ENCODE peak calls at places on chromosomes 11 and 22, in ten cellular contexts. B, H, A, K, W, Z, T, C, Y and R are unnamed samples. For H3K4me1 and H3K9me3, the result is how much of the 10 kb centered on the place peaks cover.

GRCh38 chr11:66367561-66368312 is 3.8 kb downstream of the SLC29A2 start:
- DNase-seq in B (no peak), H (no peak), A (no peak), K (no peak), W (peak), Z (no peak), T (no peak), C (no peak), Y (no peak), R (no peak)

GRCh38 chr22:43047605-43048004 is 32.7 kb upstream of the PACSIN2 start:
- DNase-seq in B (no peak), H (no peak), A (no peak), K (no peak), W (no peak), Z (no peak), T (no peak), C (no peak), Y (no peak), R (no peak)

GRCh38 chr11:99548264-99548663 is 527.5 kb downstream of the CNTN5 start:
- DNase-seq in B (no peak), H (no peak), A (no peak), K (no peak), W (no peak), Z (no peak), T (no peak), C (no peak), Y (no peak), R (no peak)

GRCh38 chr11:134024420-134025085 is 44.3 kb upstream of the JAM3 start:
- DNase-seq in B (no peak), H (no peak), A (no peak), K (no peak), W (peak), Z (no peak), T (no peak), C (no peak), Y (no peak), R (no peak)

GRCh38 chr11:20055312-20055711 is 105.0 kb downstream of the DBX1 start:
- DNase-seq in B (no peak), H (no peak), A (no peak), K (no peak), W (no peak), Z (no peak), T (no peak), C (no peak), Y (no peak), R (no peak)

GRCh38 chr22:29916007-29916544 is 33.1 kb downstream of the MTMR3 start:
- DNase-seq in B (no peak), H (no peak), A (no peak), K (no peak), W (no peak), Z (no peak), T (no peak), C (no peak), Y (no peak), R (no peak)

GRCh38 chr11:21888814-21889213 is 304.1 kb upstream of the ANO5 start:
- DNase-seq in B (no peak), H (no peak), A (no peak), K (no peak), W (no peak), Z (no peak), T (no peak), C (no peak), Y (peak), R (no peak)

GRCh38 chr11:79092791-79093313 is 348.0 kb downstream of the TENM4 start:
- DNase-seq in B (peak), H (no peak), A (no peak), K (peak), W (peak), Z (no peak), T (no peak), C (no peak), Y (peak), R (peak)

GRCh38 chr22:39530136-39530535 is 2.4 kb downstream of the RPS19BP1 start:
- DNase-seq in B (no peak), H (no peak), A (no peak), K (no peak), W (peak), Z (no peak), T (no peak), C (no peak), Y (no peak), R (no peak)

GRCh38 chr22:39532215-39533071 is at the start of gene RPS19BP1:
- DNase-seq in B (peak), H (peak), A (peak), K (peak), W (peak), Z (peak), T (peak), C (peak), Y (peak), R (peak)

GRCh38 chr22:39528681-39529486 is 3.7 kb downstream of the RPS19BP1 start:
- DNase-seq in B (peak), H (peak), A (peak), K (peak), W (peak), Z (peak), T (peak), C (peak), Y (peak), R (peak)

GRCh38 chr22:39529487-39529851 is 3.1 kb downstream of the RPS19BP1 start:
- DNase-seq in B (no peak), H (no peak), A (no peak), K (peak), W (peak), Z (no peak), T (no peak), C (no peak), Y (no peak), R (no peak)

DNA sequence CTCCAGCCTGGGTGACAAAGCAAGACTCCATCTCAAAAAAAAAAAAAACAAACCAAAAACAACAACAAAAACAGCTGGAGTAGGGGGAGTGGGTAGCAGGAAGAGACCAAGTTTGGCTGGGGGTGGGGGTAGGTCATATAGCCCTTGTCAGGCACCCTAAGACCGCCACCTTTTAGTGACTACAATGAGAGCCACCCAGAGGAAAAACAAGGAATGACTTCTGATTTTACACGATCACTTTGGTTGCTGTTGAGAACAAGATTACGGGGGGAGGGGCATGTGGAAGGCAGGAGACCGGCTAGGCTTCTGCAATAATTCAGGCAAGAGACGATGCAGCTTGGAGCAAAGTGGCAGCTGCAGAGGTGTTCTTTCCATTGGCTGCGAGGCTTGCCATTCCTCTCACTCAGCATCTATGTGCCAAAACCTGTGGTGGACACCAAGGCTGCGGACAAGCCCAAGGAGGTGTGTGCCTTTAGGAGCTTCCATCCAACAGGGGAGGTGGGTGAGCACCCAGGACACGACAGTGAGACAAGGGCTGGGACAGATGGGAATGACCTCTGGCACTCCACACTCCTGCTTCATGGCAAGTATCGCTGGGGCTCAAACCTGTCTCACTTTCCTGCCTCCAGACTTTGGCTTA is 1.7 kb downstream of the RPS19BP1 start:
- DNase-seq in B (peak), H (no peak), A (no peak), K (peak), W (peak), Z (peak), T (peak), C (no peak), Y (no peak), R (no peak)
- H3K27ac ChIP-seq in B (no peak), H (no peak), A (no peak), K (peak), W (no peak), Z (no peak), T (no peak), C (no peak), Y (no peak), R (peak)

DNA sequence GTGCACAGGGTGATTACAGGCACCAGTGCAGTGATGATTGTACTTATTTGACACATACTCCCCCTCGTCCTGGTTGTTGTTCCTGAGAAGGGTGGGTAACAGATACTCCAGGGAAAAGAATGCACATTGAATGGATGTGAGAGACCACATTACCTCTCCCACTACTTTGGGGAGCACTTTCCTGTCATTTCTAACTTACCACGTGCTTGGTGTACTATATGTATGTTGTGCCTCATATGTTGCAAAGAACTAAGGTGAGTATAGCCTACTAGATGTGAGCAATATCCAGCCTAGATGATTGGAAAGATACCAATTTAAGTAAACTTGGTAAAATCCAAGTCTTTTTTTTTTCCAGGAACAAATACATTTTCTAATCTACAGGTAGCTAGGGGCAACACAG is 14.3 kb upstream of the SCARF2 start:
- DNase-seq in B (no peak), H (no peak), A (no peak), K (no peak), W (peak), Z (no peak), T (no peak), C (no peak), Y (no peak), R (no peak)
- H3K4me1 ChIP-seq in B (under half), H (under half), A (under half), K (under half), W (under half), Z (under half), T (under half), C (under half), Y (under half), R (under half)

GRCh38 chr22:47547239-47547661 is 784.8 kb downstream of the TBC1D22A start:
- DNase-seq in B (no peak), H (no peak), A (no peak), K (no peak), W (no peak), Z (no peak), T (no peak), C (no peak), Y (no peak), R (no peak)

GRCh38 chr22:47543447-47543846 is 781.0 kb downstream of the TBC1D22A start:
- DNase-seq in B (no peak), H (no peak), A (no peak), K (no peak), W (no peak), Z (no peak), T (no peak), C (no peak), Y (no peak), R (no peak)

GRCh38 chr22:47547881-47548630 is 785.6 kb downstream of the TBC1D22A start:
- DNase-seq in B (no peak), H (no peak), A (no peak), K (no peak), W (no peak), Z (no peak), T (no peak), C (no peak), Y (no peak), R (no peak)

GRCh38 chr22:47548953-47549740 is 786.7 kb downstream of the TBC1D22A start:
- DNase-seq in B (no peak), H (no peak), A (no peak), K (no peak), W (peak), Z (no peak), T (no peak), C (no peak), Y (no peak), R (no peak)

GRCh38 chr22:47544696-47545095 is 782.2 kb downstream of the TBC1D22A start:
- DNase-seq in B (no peak), H (no peak), A (no peak), K (no peak), W (no peak), Z (no peak), T (no peak), C (no peak), Y (no peak), R (no peak)
- H3K9me3 ChIP-seq in B (under half), H (under half), A (half or more), K (under half), W (under half), Z (under half), T (under half), C (under half), Y (under half), R (under half)

GRCh38 chr11:131889146-131889577 is 518.7 kb downstream of the NTM start:
- DNase-seq in B (no peak), H (no peak), A (no peak), K (no peak), W (no peak), Z (no peak), T (peak), C (no peak), Y (no peak), R (no peak)

GRCh38 chr11:131885371-131885770 is 515.0 kb downstream of the NTM start:
- DNase-seq in B (no peak), H (no peak), A (no peak), K (no peak), W (no peak), Z (no peak), T (no peak), C (no peak), Y (no peak), R (no peak)

GRCh38 chr11:131886201-131886600 is 515.8 kb downstream of the NTM start:
- DNase-seq in B (no peak), H (no peak), A (no peak), K (no peak), W (no peak), Z (no peak), T (no peak), C (no peak), Y (no peak), R (no peak)

GRCh38 chr11:131889760-131890620 is 519.6 kb downstream of the NTM start:
- DNase-seq in B (no peak), H (no peak), A (no peak), K (no peak), W (no peak), Z (no peak), T (peak), C (no peak), Y (no peak), R (no peak)

DNA sequence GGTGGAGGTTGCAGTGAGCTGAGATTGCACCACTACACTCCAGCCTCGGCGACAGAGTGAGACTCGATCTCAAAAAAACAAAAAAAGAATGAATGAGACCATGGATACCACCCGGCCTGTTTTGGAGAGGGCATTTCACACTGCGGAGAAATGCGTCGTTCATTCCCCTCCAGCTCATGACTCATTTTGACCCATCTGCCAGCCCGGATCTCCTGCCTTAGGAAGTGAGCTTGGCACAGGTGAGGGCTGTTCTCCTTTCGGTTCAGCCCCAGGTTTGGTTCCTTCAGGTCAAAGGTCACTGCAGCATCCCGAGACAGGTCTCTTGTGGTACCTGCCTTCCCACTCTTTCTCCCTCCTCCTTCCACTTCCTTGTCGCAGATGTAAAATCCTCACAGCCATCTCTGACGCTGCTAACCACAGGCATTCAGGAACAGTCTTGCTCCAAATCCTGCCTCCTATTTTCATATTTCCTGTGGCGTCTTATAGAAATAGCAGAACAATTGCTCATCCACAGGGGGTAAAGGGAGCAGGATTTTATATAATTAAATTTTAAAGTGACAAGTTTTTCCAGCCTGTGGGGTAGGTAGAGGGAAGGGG is 517.9 kb downstream of the NTM start:
- DNase-seq in B (no peak), H (no peak), A (no peak), K (no peak), W (peak), Z (no peak), T (no peak), C (no peak), Y (no peak), R (no peak)
- H3K27ac ChIP-seq in B (no peak), H (peak), A (no peak), K (no peak), W (peak), Z (no peak), T (no peak), C (no peak), Y (no peak), R (no peak)

DNA sequence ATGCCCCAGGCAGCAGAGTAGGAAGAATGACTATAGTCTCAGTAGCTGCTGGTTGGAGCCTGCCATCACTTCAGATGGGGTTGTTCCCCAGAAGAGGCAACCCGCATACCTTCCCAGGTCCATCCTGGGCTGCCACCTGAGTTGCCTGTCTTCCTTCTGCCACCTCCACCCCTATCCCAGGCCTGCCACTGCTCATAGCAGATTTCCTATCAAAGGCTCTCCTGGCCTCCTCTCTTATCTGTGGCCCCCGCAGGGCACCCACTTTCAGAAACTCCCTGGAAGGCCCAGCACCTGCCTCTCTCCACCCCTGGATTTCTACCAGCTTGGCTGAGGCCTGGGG is 648 bp upstream of the NR1H3 start:
- DNase-seq in B (no peak), H (no peak), A (no peak), K (no peak), W (no peak), Z (no peak), T (no peak), C (no peak), Y (no peak), R (no peak)
- H3K4me1 ChIP-seq in B (under half), H (half or more), A (under half), K (under half), W (under half), Z (under half), T (under half), C (under half), Y (half or more), R (under half)

DNA sequence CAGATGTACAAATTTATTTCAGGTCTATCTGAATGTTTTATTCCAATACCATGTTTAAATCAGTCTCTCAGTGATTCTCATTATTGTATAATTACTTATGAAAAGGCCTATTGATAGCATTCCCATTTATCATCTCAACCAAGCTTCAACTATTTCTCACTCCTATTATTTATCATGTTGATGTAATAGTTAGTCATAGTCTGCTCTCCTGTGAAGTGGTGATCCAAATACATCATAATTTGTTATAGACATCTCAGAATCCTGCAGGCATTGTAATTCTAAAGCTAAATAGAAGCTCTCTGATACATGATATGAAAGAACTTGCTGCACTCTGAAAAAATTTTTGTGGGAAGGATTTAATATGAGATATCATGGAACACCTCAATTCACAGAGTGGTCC is 21.8 kb upstream of the OR8G1 start:
- DNase-seq in B (no peak), H (no peak), A (no peak), K (no peak), W (no peak), Z (no peak), T (no peak), C (no peak), Y (no peak), R (no peak)
- H3K9me3 ChIP-seq in B (under half), H (under half), A (under half), K (under half), W (under half), Z (under half), T (under half), C (under half), Y (under half), R (under half)

DNA sequence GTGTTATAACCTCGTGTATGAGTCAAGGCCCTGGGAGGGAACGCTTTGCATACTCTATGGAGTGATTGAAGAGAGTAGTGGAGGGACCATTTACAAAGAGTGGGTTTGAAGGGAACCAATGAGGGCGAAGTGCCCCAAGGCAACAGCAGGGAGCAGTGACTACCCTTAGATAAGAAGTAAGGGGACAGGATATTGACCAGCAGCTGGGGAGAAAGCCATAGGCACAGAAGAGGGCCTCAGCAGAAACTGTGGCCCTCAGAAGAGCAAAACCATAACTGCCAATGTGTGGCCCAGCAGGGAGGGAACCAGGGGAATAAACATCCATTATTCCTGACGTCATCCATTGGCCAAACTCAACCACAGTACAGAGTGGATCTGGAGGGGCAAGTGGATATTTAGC is 24.7 kb downstream of the PARVA start:
- DNase-seq in B (no peak), H (no peak), A (no peak), K (no peak), W (no peak), Z (no peak), T (no peak), C (no peak), Y (no peak), R (no peak)
- H3K27ac ChIP-seq in B (no peak), H (no peak), A (no peak), K (no peak), W (peak), Z (no peak), T (no peak), C (peak), Y (no peak), R (no peak)